ENCODE peak calls at places on chromosomes 3 and 15, in five cellular contexts. E is GM12878, D is HepG2, F is GM12891, W is K562. A is an unnamed sample.

GRCh38 chr3:34582054-34582453 is 783.6 kb downstream of the PDCD6IP start:
- DNase-seq in W (no peak), D (no peak), F (no peak), E (no peak), A (no peak)

GRCh38 chr3:132723024-132723462 is 834 bp upstream of the NPHP3 start:
- DNase-seq in E (no peak), D (no peak), W (no peak), F (no peak), A (no peak)

GRCh38 chr3:120908030-120908802 is at the start of gene STXBP5L:
- DNase-seq in F (peak; percentile 47), D (peak; percentile 51), W (peak; percentile 78), E (no peak), A (peak; percentile 37)

GRCh38 chr3:40925228-40925627 is 274.1 kb upstream of the CTNNB1 start:
- DNase-seq in D (no peak), E (no peak), W (no peak), F (no peak), A (no peak)

GRCh38 chr15:76057332-76058000 is 2.3 kb upstream of the TMEM266 start:
- DNase-seq in E (no peak), F (no peak), W (peak; percentile 62), D (peak; percentile 15), A (peak; percentile 6)

GRCh38 chr15:29994284-29994683 is 88.5 kb upstream of the GOLGA8J start:
- DNase-seq in W (no peak), D (no peak), E (no peak), F (no peak), A (no peak)

GRCh38 chr3:95235916-95236315 is 1173.1 kb downstream of the NSUN3 start:
- DNase-seq in E (no peak), W (no peak), F (no peak), D (no peak), A (no peak)

GRCh38 chr15:94535298-94536048 is 304.1 kb downstream of the MCTP2 start:
- DNase-seq in E (no peak), F (no peak), W (no peak), D (no peak), A (no peak)

GRCh38 chr3:16810593-16811367 is 74.0 kb upstream of the PLCL2 start:
- DNase-seq in D (no peak), E (no peak), F (no peak), W (no peak), A (no peak)

GRCh38 chr15:80780416-80781221 is 1.4 kb downstream of the CEMIP start:
- DNase-seq in D (peak; percentile 47), F (no peak), E (no peak), W (peak; percentile 40), A (no peak)

GRCh38 chr15:56886878-56887781 is 31.3 kb upstream of the TCF12 start:
- DNase-seq in E (peak; percentile 40), D (peak; percentile 88), F (peak; percentile 72), W (peak; percentile 94), A (peak; percentile 69)
- TF ChIP-seq POLR2A in E (peak; percentile 91), D (peak; percentile 72), F (peak; percentile 77), W (peak; percentile 86), A (peak; percentile 89)

GRCh38 chr3:36944012-36944640 is 728 bp downstream of the TRANK1 start:
- DNase-seq in D (no peak), W (no peak), F (peak; percentile 57), E (no peak), A (peak; percentile 60)
- TF ChIP-seq POLR2AphosphoS5 in D (no peak), W (no peak), F (no peak), E (no peak), A (no peak)

DNA sequence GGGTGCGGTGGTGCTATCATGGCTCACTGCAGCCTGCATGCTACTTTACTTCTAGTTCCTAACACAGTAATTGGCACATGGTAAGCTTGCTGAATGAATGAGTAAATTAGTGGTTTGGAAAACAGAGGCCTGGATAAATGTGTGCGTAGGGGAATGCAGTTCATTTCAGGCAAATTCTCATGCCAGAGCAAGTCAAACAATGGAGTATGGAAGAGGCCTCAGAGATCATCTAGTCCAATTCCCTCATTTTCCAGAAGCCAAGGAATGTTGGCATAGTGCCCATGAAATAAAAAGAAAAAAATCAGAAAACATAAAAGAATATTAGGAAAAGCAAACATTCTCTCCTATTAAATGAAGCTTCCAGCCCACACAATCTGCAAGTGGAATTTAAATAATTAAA is 92.5 kb downstream of the MB21D2 start:
- DNase-seq in E (no peak), W (no peak), D (peak; percentile 10), F (no peak), A (no peak)
- TF ChIP-seq TAF1 in E (no peak), W (no peak), D (no peak), F (no peak), A (no peak)

GRCh38 chr15:83178869-83179325 is 28.7 kb downstream of the HDGFL3 start:
- DNase-seq in F (no peak), E (no peak), D (no peak), W (peak; percentile 40), A (no peak)
- TF ChIP-seq POLR2A in F (no peak), E (no peak), D (no peak), W (no peak), A (no peak)

GRCh38 chr3:122940628-122941086 is 86.9 kb downstream of the SEMA5B start:
- DNase-seq in D (no peak), E (no peak), F (no peak), W (no peak), A (no peak)
- TF ChIP-seq POLR2AphosphoS5 in D (no peak), E (no peak), F (no peak), W (no peak), A (no peak)

GRCh38 chr15:38671675-38672141 is 107.1 kb upstream of the RASGRP1 start:
- DNase-seq in E (peak; percentile 91), D (no peak), W (no peak), F (no peak), A (no peak)
- TF ChIP-seq TAF1 in E (peak; percentile 30), D (no peak), W (no peak), F (peak; percentile 20), A (no peak)

GRCh38 chr15:43492673-43493601 is at the start of gene TP53BP1:
- DNase-seq in W (peak; percentile 96), F (peak; percentile 77), E (peak; percentile 75), D (peak; percentile 89), A (peak; percentile 90)
- TF ChIP-seq POLR2A in W (peak; percentile 74), F (no peak), E (peak; percentile 74), D (no peak), A (no peak)

GRCh38 chr3:108090066-108090700 is 648 bp downstream of the CD47 start:
- DNase-seq in E (no peak), F (no peak), W (peak; percentile 24), D (no peak), A (peak; percentile 25)
- TF ChIP-seq POLR2AphosphoS5 in E (peak; percentile 8), F (no peak), W (peak; percentile 4), D (no peak), A (no peak)